ENCODE peak calls at places on chromosomes 12 and 14, in six cellular contexts. One of them, this sample, is unnamed.

GRCh38 chr12:104686196-104686595 is 229.4 kb downstream of the CHST11 start:
- DNase-seq in GM12865: no peak
- DNase-seq in GM04504: no peak
- DNase-seq in vagina: no peak
- DNase-seq in sigmoid colon: no peak
- DNase-seq in D341Med: no peak
- DNase-seq in this sample: no peak

GRCh38 chr14:67416085-67416484 is 4.1 kb upstream of the PLEK2 start:
- DNase-seq in GM04504: no peak
- DNase-seq in GM12865: no peak
- DNase-seq in sigmoid colon: peak
- DNase-seq in D341Med: no peak
- DNase-seq in vagina: no peak
- DNase-seq in this sample: no peak

GRCh38 chr12:132167610-132168310 is 23.5 kb downstream of the NOC4L start:
- DNase-seq in GM12865: no peak
- DNase-seq in D341Med: no peak
- DNase-seq in GM04504: no peak
- DNase-seq in sigmoid colon: no peak
- DNase-seq in vagina: no peak
- DNase-seq in this sample: no peak

GRCh38 chr14:34254596-34254995 is 207.4 kb downstream of the SPTSSA start:
- DNase-seq in GM04504: no peak
- DNase-seq in vagina: no peak
- DNase-seq in D341Med: no peak
- DNase-seq in GM12865: no peak
- DNase-seq in sigmoid colon: no peak
- DNase-seq in this sample: no peak

GRCh38 chr14:48788771-48789170 is 797.4 kb downstream of the RPS29 start:
- DNase-seq in GM04504: no peak
- DNase-seq in D341Med: no peak
- DNase-seq in GM12865: no peak
- DNase-seq in sigmoid colon: no peak
- DNase-seq in vagina: no peak
- DNase-seq in this sample: no peak

GRCh38 chr14:23865502-23865901 is 88.1 kb upstream of the DHRS4 start:
- DNase-seq in GM04504: no peak
- DNase-seq in vagina: no peak
- DNase-seq in D341Med: no peak
- DNase-seq in sigmoid colon: no peak
- DNase-seq in GM12865: no peak
- DNase-seq in this sample: no peak

GRCh38 chr14:81516941-81517797 is 16.5 kb downstream of the SEL1L start:
- DNase-seq in GM12865: no peak
- DNase-seq in vagina: no peak
- DNase-seq in D341Med: no peak
- DNase-seq in sigmoid colon: peak
- DNase-seq in GM04504: no peak
- DNase-seq in this sample: peak

GRCh38 chr14:36771256-36771655 is 109.6 kb downstream of the PAX9 start:
- DNase-seq in sigmoid colon: no peak
- DNase-seq in D341Med: no peak
- DNase-seq in GM04504: no peak
- DNase-seq in GM12865: no peak
- DNase-seq in vagina: no peak
- DNase-seq in this sample: no peak